ENCODE peak calls at places on chromosomes 7 and 10, in eight cellular contexts. F, K, Y, Z, Q, N, V and P are unnamed samples.

GRCh38 chr7:90804370-90804769 is 208.2 kb downstream of the CDK14 start:
- DNase-seq in Y (no peak), Q (no peak), F (no peak), V (no peak), K (no peak), N (no peak), Z (no peak), P (no peak)

GRCh38 chr10:6083523-6084475 is 5.0 kb upstream of the RBM17 start:
- DNase-seq in Y (no peak), K (no peak), N (no peak), F (no peak), Q (no peak), V (peak), Z (peak), P (no peak)

GRCh38 chr10:480928-481551 is 208.4 kb downstream of the DIP2C start:
- DNase-seq in Q (no peak), Y (no peak), N (no peak), K (no peak), V (peak), F (no peak), Z (no peak), P (no peak)

GRCh38 chr7:105871142-105871541 is 5.3 kb downstream of the ATXN7L1 start:
- DNase-seq in N (no peak), F (no peak), Y (no peak), K (no peak), Z (no peak), Q (no peak), V (no peak), P (no peak)

GRCh38 chr10:88926484-88927249 is 25.9 kb downstream of the ACTA2 start:
- DNase-seq in K (peak), F (no peak), N (no peak), Y (no peak), Z (no peak), Q (no peak), V (no peak), P (no peak)

GRCh38 chr10:11237571-11237970 is 219.9 kb downstream of the CELF2 start:
- DNase-seq in K (no peak), N (no peak), Q (no peak), Y (no peak), F (no peak), V (no peak), Z (no peak), P (no peak)

GRCh38 chr10:102627446-102628293 is 16.6 kb upstream of the TRIM8 start:
- DNase-seq in F (peak), K (no peak), V (no peak), N (no peak), Z (no peak), Y (peak), Q (peak), P (no peak)

GRCh38 chr7:4791738-4792536 is 16.5 kb downstream of the AP5Z1 start:
- DNase-seq in F (peak), Y (peak), Z (peak), V (peak), Q (no peak), K (peak), N (peak), P (no peak)

GRCh38 chr10:62063795-62064472 is 162.4 kb downstream of the ARID5B start:
- DNase-seq in V (no peak), K (no peak), Q (no peak), N (no peak), Y (no peak), Z (no peak), F (peak), P (no peak)

GRCh38 chr7:37947138-37947839 is 26.8 kb downstream of the EPDR1 start:
- DNase-seq in Z (no peak), V (no peak), K (no peak), N (no peak), F (no peak), Y (no peak), Q (no peak), P (no peak)

GRCh38 chr7:120053390-120053961 is 219.5 kb upstream of the KCND2 start:
- DNase-seq in N (no peak), K (no peak), V (no peak), Q (no peak), Y (no peak), F (no peak), Z (no peak), P (no peak)

GRCh38 chr7:6423942-6424701 is 23.6 kb downstream of the DAGLB start:
- DNase-seq in K (no peak), Q (no peak), F (peak), V (no peak), N (no peak), Z (no peak), Y (peak), P (no peak)

GRCh38 chr10:811781-812180 is 119.7 kb downstream of the LARP4B start:
- DNase-seq in K (no peak), V (no peak), Z (no peak), Y (no peak), N (no peak), Q (no peak), F (peak), P (no peak)

GRCh38 chr7:4015371-4015770 is 666.7 kb upstream of the FOXK1 start:
- DNase-seq in Q (no peak), Y (no peak), N (no peak), V (no peak), Z (no peak), F (no peak), K (no peak), P (no peak)

GRCh38 chr10:119483001-119483400 is 59.5 kb downstream of the RGS10 start:
- DNase-seq in Q (no peak), N (no peak), Y (no peak), V (no peak), Z (no peak), F (no peak), K (no peak), P (no peak)

GRCh38 chr10:111126981-111127848 is 50.4 kb downstream of the ADRA2A start:
- DNase-seq in V (no peak), F (no peak), K (no peak), Z (no peak), Q (no peak), Y (no peak), N (no peak), P (no peak)

GRCh38 chr10:38118072-38118807 is 24.1 kb downstream of the ZNF37A start:
- DNase-seq in F (no peak), K (no peak), N (no peak), V (no peak), Z (no peak), Q (no peak), Y (no peak), P (no peak)

GRCh38 chr7:46256870-46257528 is 335.9 kb upstream of the IGFBP3 start:
- DNase-seq in Y (no peak), V (no peak), K (no peak), F (no peak), N (no peak), Z (no peak), Q (no peak), P (no peak)

GRCh38 chr7:145784809-145785780 is 331.5 kb upstream of the CNTNAP2 start:
- DNase-seq in Y (no peak), F (no peak), V (no peak), K (no peak), Q (no peak), Z (no peak), N (no peak), P (no peak)